ENCODE peak calls at places on chromosomes 12 and 14, in six cellular contexts. X is suprapubic skin, C is sigmoid colon, S is transverse colon, W is HepG2, B is tibial nerve. H is an unnamed sample.

GRCh38 chr12:27220057-27220987 is 23.8 kb upstream of the STK38L start:
- DNase-seq in S (no peak), C (no peak), X (no peak), W (no peak), B (no peak), H (no peak)

GRCh38 chr14:67187826-67188225 is 1.4 kb upstream of the GARIN2 start:
- DNase-seq in S (no peak), W (no peak), C (no peak), B (no peak), X (no peak), H (no peak)

GRCh38 chr12:47328831-47329545 is 249.2 kb upstream of the AMIGO2 start:
- DNase-seq in S (no peak), W (no peak), C (no peak), B (no peak), X (no peak), H (no peak)

GRCh38 chr14:102824832-102825231 is 47.6 kb downstream of the TRAF3 start:
- DNase-seq in W (no peak), S (no peak), B (no peak), C (no peak), X (no peak), H (no peak)

GRCh38 chr12:103561174-103561573 is 25.9 kb upstream of the STAB2 start:
- DNase-seq in W (no peak), S (no peak), X (no peak), C (no peak), B (no peak), H (no peak)

GRCh38 chr12:130948136-130948535 is 5.6 kb upstream of the ADGRD1 start:
- DNase-seq in W (no peak), S (no peak), X (no peak), B (no peak), C (no peak), H (no peak)

GRCh38 chr14:56061051-56061450 is 57.2 kb upstream of the PELI2 start:
- DNase-seq in S (no peak), B (no peak), C (no peak), W (no peak), X (no peak), H (no peak)

GRCh38 chr14:67623114-67623513 is 3.4 kb downstream of the ARG2 start:
- DNase-seq in C (no peak), S (no peak), B (no peak), X (no peak), W (peak), H (no peak)

GRCh38 chr14:70908918-70909641 is 1.8 kb downstream of the PCNX1 start:
- DNase-seq in B (no peak), X (no peak), S (no peak), W (no peak), C (no peak), H (no peak)

GRCh38 chr12:57553343-57554202 is 3.7 kb downstream of the KIF5A start:
- DNase-seq in X (no peak), W (no peak), B (no peak), S (no peak), C (no peak), H (no peak)
- TF ChIP-seq EP300 in X (no peak), W (no peak), B (no peak), S (no peak), C (no peak), H (no peak)

GRCh38 chr14:22531451-22532344 is 57.3 kb downstream of the DAD1 start:
- DNase-seq in X (no peak), B (no peak), C (no peak), S (no peak), W (no peak), H (no peak)
- TF ChIP-seq EP300 in X (no peak), B (no peak), C (no peak), S (no peak), W (no peak), H (no peak)

GRCh38 chr14:99213101-99213500 is 58.9 kb downstream of the BCL11B start:
- DNase-seq in S (no peak), W (no peak), X (no peak), C (no peak), B (no peak), H (no peak)
- TF ChIP-seq EP300 in S (no peak), W (no peak), X (no peak), C (no peak), B (no peak), H (no peak)

DNA sequence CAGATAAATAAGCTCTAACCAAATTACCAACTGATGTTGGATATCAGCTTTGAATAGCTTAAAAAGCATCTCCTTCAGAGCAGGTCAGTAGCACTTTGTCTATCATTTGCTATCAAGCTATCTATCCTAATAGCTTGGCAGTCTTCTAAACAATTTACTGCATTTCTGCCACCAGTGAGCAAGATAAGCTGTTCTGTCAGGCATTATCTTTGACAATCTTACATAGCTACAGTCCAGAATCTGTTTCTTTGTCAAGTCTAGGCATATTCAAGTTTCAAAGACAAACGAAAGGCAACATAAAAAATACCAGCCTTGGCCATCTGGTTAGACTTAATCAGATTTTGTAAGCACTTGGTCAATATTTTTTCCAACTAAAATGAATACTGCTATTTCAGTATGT is 5.6 kb downstream of the ARMH4 start:
- DNase-seq in W (no peak), B (no peak), C (no peak), X (no peak), S (no peak), H (no peak)
- TF ChIP-seq EP300 in W (no peak), B (no peak), C (no peak), X (no peak), S (no peak), H (no peak)

GRCh38 chr12:12046401-12046800 is 24.3 kb upstream of the BCL2L14 start:
- DNase-seq in X (no peak), S (no peak), B (no peak), W (no peak), C (peak), H (no peak)
- TF ChIP-seq EP300 in X (no peak), S (no peak), B (no peak), W (no peak), C (peak), H (no peak)

GRCh38 chr14:68947802-68948201 is 31.3 kb downstream of the ACTN1 start:
- DNase-seq in S (peak), X (no peak), B (peak), C (peak), W (no peak), H (no peak)
- TF ChIP-seq EP300 in S (peak), X (peak), B (no peak), C (no peak), W (no peak), H (no peak)

GRCh38 chr12:132965796-132966195 is 9.7 kb upstream of the ZNF605 start:
- DNase-seq in C (no peak), X (no peak), S (no peak), W (no peak), B (no peak), H (no peak)
- TF ChIP-seq EP300 in C (no peak), X (no peak), S (no peak), W (no peak), B (no peak), H (no peak)

GRCh38 chr14:91611528-91611927 is 101.4 kb upstream of the PPP4R3A start:
- DNase-seq in W (no peak), B (no peak), S (no peak), C (no peak), X (no peak), H (no peak)
- TF ChIP-seq EP300 in W (no peak), B (no peak), S (no peak), C (no peak), X (no peak), H (no peak)

GRCh38 chr12:132869551-132869950 is 17.9 kb downstream of the CHFR start:
- DNase-seq in C (no peak), X (no peak), S (no peak), W (no peak), B (no peak), H (no peak)
- TF ChIP-seq EP300 in C (no peak), X (no peak), S (no peak), W (no peak), B (no peak), H (no peak)